ENCODE peak calls at places on chromosomes 2 and 18, in four cellular contexts. K is K562, Y is HepG2, D is GM12878. G is an unnamed sample.

GRCh38 chr2:179218848-179219594 is 45.6 kb downstream of the SESTD1 start:
- DNase-seq in D (peak), Y (peak), K (peak), G (peak)

GRCh38 chr2:186980787-186981550 is 132.0 kb upstream of the ZSWIM2 start:
- DNase-seq in D (no peak), Y (no peak), K (no peak), G (no peak)

GRCh38 chr18:78623142-78623541 is 356.5 kb upstream of the SALL3 start:
- DNase-seq in D (no peak), Y (no peak), K (no peak), G (no peak)

GRCh38 chr2:232889876-232890401 is 19.9 kb downstream of the SNORC start:
- DNase-seq in D (no peak), K (no peak), Y (no peak), G (no peak)

GRCh38 chr2:12950957-12951656 is 234.4 kb downstream of the TRIB2 start:
- DNase-seq in K (no peak), Y (no peak), D (no peak), G (no peak)

GRCh38 chr2:43293744-43294695 is 67.6 kb upstream of the ZFP36L2 start:
- DNase-seq in D (peak), Y (peak), K (peak), G (peak)

GRCh38 chr18:32909798-32910561 is 137.2 kb upstream of the KLHL14 start:
- DNase-seq in K (no peak), Y (peak), D (no peak), G (no peak)

GRCh38 chr2:62578837-62579640 is 73.0 kb upstream of the TMEM17 start:
- DNase-seq in K (no peak), Y (peak), D (no peak), G (peak)

GRCh38 chr2:71759056-71759455 is 305.7 kb downstream of the DYSF start:
- DNase-seq in K (no peak), Y (no peak), D (no peak), G (no peak)

GRCh38 chr18:48297139-48297538 is 112.0 kb downstream of the ZBTB7C start:
- DNase-seq in D (no peak), Y (no peak), K (no peak), G (no peak)

GRCh38 chr2:98793275-98793674 is 62.3 kb upstream of the MGAT4A start:
- DNase-seq in Y (no peak), D (no peak), K (no peak), G (no peak)

GRCh38 chr2:45263147-45263546 is 253.9 kb upstream of the SIX2 start:
- DNase-seq in K (no peak), Y (no peak), D (no peak), G (no peak)

GRCh38 chr2:240468300-240469238 is 33.1 kb downstream of the GPC1 start:
- DNase-seq in K (no peak), Y (no peak), D (no peak), G (no peak)

GRCh38 chr2:100211517-100211916 is 69.1 kb upstream of the AFF3 start:
- DNase-seq in Y (no peak), D (no peak), K (no peak), G (no peak)

GRCh38 chr2:119753041-119753929 is 6.4 kb upstream of the PTPN4 start:
- DNase-seq in K (no peak), Y (peak), D (no peak), G (peak)

GRCh38 chr2:110948027-110948687 is 172.6 kb upstream of the BCL2L11 start:
- DNase-seq in Y (no peak), K (no peak), D (no peak), G (no peak)

GRCh38 chr2:188495990-188496431 is 204.3 kb downstream of the GULP1 start:
- DNase-seq in D (no peak), K (no peak), Y (no peak), G (no peak)

GRCh38 chr18:47912794-47913594 is 17.5 kb downstream of the SMAD2 start:
- DNase-seq in K (no peak), D (no peak), Y (no peak), G (no peak)

GRCh38 chr18:8800041-8800441 is 94.7 kb downstream of the MTCL1 start:
- DNase-seq in Y (no peak), D (no peak), K (no peak), G (no peak)

GRCh38 chr18:8799593-8799992 is 94.2 kb downstream of the MTCL1 start:
- DNase-seq in Y (no peak), K (no peak), D (no peak), G (no peak)

GRCh38 chr18:8798996-8799395 is 93.6 kb downstream of the MTCL1 start:
- DNase-seq in D (no peak), Y (no peak), K (no peak), G (no peak)

GRCh38 chr18:8795586-8795985 is 90.2 kb downstream of the MTCL1 start:
- DNase-seq in D (no peak), K (no peak), Y (no peak), G (no peak)

GRCh38 chr18:8797206-8797605 is 91.8 kb downstream of the MTCL1 start:
- DNase-seq in Y (peak), D (no peak), K (no peak), G (peak)
- TF ChIP-seq KDM1A in Y (no peak), D (no peak), K (no peak), G (no peak)

DNA sequence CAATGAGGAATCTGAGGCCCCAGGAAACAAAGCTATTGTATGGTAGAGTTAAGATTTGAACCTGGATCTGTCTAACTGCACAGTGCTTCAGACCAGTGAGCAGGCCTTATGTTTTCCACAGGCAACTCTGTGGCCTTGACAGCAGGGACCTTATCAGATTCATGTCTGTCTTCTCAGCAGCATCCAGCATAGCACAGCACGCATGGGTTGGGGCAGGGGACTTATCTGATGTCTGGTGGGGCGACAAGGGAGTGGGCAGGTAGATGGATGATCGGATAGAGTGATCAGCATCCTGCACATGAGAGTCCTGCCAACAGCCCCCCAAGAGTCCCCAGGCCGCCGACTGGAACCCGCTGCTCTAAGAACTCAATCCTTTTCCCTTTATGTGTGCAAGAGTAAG is 28.7 kb upstream of the KCNF1 start:
- DNase-seq in Y (no peak), D (no peak), K (no peak), G (no peak)
- TF ChIP-seq HDAC2 in Y (no peak), D (no peak), K (no peak), G (no peak)

DNA sequence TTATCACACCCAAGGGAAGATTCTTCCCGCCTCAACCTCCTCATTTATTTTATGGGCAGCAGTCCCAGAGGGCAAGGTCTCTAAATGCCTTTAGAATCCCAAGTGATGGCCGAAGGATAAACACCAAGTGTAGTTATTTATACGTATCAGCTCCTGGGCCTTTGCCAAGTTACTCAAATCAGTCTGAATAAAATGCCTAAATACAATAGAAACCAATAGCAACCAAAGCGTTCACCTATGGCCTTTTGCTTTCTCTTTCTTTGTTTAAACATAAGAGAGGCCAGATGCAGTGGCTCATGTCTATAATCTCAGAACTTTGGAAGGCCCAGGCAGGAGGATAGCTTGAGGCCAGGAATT is 31.9 kb downstream of the FAM178B start:
- DNase-seq in D (peak), K (no peak), Y (no peak), G (no peak)
- TF ChIP-seq KDM1A in D (no peak), K (no peak), Y (no peak), G (no peak)

DNA sequence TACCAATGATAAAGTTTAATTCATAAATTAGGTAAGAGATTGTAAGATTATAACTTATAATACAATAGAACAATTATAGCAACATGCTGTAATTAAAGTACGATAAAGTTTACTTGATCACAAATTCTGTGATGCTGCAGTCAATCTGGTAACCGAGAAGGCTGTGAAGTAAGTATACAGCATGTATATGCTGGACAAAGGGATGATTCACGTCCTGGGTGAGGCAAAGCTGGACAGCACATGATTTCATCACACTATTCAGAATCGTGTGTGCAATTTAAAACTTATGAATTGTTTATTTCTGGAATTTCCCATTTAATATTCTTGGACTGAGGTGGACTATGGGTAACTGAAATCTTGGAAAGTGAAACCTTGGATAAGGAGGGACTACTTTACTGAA is 522.2 kb upstream of the CNTNAP5 start:
- DNase-seq in D (no peak), K (no peak), Y (no peak), G (no peak)
- TF ChIP-seq HDAC2 in D (no peak), K (no peak), Y (no peak), G (no peak)

GRCh38 chr2:85435986-85436835 is 17.7 kb downstream of the SH2D6 start:
- DNase-seq in K (no peak), D (no peak), Y (no peak), G (no peak)
- TF ChIP-seq KDM1A in K (no peak), D (no peak), Y (no peak), G (no peak)

GRCh38 chr2:105744091-105744908 is 412 bp upstream of the NCK2 start:
- DNase-seq in Y (peak), K (peak), D (no peak), G (peak)
- TF ChIP-seq HDAC2 in Y (no peak), K (no peak), D (no peak), G (no peak)

GRCh38 chr2:106596844-106597243 is 109.7 kb downstream of the CD8B2 start:
- DNase-seq in D (no peak), K (peak), Y (peak), G (peak)
- TF ChIP-seq KDM1A in D (no peak), K (no peak), Y (no peak), G (no peak)

DNA sequence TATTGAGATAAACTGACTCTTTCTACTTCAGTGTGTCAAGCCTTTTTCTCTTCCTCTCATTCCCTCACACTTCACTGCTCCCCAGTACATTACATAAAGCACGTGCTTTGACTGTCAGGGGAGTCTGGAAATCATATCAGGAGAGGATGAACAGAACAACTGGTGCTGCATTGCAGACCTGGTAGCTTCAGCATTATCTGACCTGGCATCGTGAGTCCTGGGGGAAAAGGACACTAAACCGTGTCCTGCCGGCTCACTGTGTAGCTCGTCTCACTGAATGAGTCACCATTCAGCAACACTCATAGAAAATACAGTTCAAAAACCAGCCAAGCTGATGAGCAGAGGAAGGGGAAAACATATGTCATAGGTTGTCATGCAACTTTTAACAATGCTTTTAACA is 108.5 kb upstream of the UNC80 start:
- DNase-seq in Y (no peak), D (no peak), K (no peak), G (no peak)
- TF ChIP-seq HDAC2 in Y (no peak), D (no peak), K (no peak), G (no peak)

G was measured in A549.